ENCODE peak calls at places on chromosome 5, in six cellular contexts. One of them, this sample, is unnamed.

GRCh38 chr5:139396691-139397090 is 1.8 kb upstream of the PROB1 start:
- DNase-seq in anterior cingulate cortex: no peak
- DNase-seq in psoas muscle: peak
- DNase-seq in CD4-positive, CD25-positive, alpha-beta regulatory T cell: no peak
- DNase-seq in heart left ventricle: no peak
- DNase-seq in breast epithelium: no peak
- DNase-seq in this sample: no peak

GRCh38 chr5:171596391-171596878 is 177.0 kb downstream of the FGF18 start:
- DNase-seq in psoas muscle: peak
- DNase-seq in CD4-positive, CD25-positive, alpha-beta regulatory T cell: no peak
- DNase-seq in anterior cingulate cortex: no peak
- DNase-seq in heart left ventricle: peak
- DNase-seq in breast epithelium: no peak
- DNase-seq in this sample: peak

GRCh38 chr5:157842185-157842584 is 16.8 kb downstream of the CLINT1 start:
- DNase-seq in anterior cingulate cortex: no peak
- DNase-seq in psoas muscle: no peak
- DNase-seq in breast epithelium: no peak
- DNase-seq in CD4-positive, CD25-positive, alpha-beta regulatory T cell: no peak
- DNase-seq in heart left ventricle: no peak
- DNase-seq in this sample: no peak

GRCh38 chr5:90055831-90056328 is 353.7 kb downstream of the CETN3 start:
- DNase-seq in breast epithelium: no peak
- DNase-seq in psoas muscle: no peak
- DNase-seq in CD4-positive, CD25-positive, alpha-beta regulatory T cell: no peak
- DNase-seq in anterior cingulate cortex: no peak
- DNase-seq in heart left ventricle: no peak
- DNase-seq in this sample: peak

GRCh38 chr5:146731909-146732659 is 146.5 kb downstream of the PPP2R2B start:
- DNase-seq in heart left ventricle: no peak
- DNase-seq in psoas muscle: no peak
- DNase-seq in breast epithelium: no peak
- DNase-seq in anterior cingulate cortex: no peak
- DNase-seq in CD4-positive, CD25-positive, alpha-beta regulatory T cell: no peak
- DNase-seq in this sample: peak

GRCh38 chr5:33892419-33893151 is 795 bp upstream of the ADAMTS12 start:
- DNase-seq in psoas muscle: peak
- DNase-seq in CD4-positive, CD25-positive, alpha-beta regulatory T cell: no peak
- DNase-seq in breast epithelium: peak
- DNase-seq in anterior cingulate cortex: no peak
- DNase-seq in heart left ventricle: no peak
- DNase-seq in this sample: peak

GRCh38 chr5:77224672-77225355 is 14.3 kb downstream of the PDE8B start:
- DNase-seq in heart left ventricle: no peak
- DNase-seq in psoas muscle: no peak
- DNase-seq in CD4-positive, CD25-positive, alpha-beta regulatory T cell: no peak
- DNase-seq in breast epithelium: no peak
- DNase-seq in anterior cingulate cortex: no peak
- DNase-seq in this sample: peak

GRCh38 chr5:116502616-116503015 is 72.0 kb downstream of the SEMA6A start:
- DNase-seq in heart left ventricle: no peak
- DNase-seq in anterior cingulate cortex: no peak
- DNase-seq in CD4-positive, CD25-positive, alpha-beta regulatory T cell: no peak
- DNase-seq in psoas muscle: no peak
- DNase-seq in breast epithelium: no peak
- DNase-seq in this sample: no peak

GRCh38 chr5:176773408-176774035 is 36.8 kb upstream of the UNC5A start:
- DNase-seq in psoas muscle: no peak
- DNase-seq in heart left ventricle: no peak
- DNase-seq in anterior cingulate cortex: no peak
- DNase-seq in CD4-positive, CD25-positive, alpha-beta regulatory T cell: no peak
- DNase-seq in breast epithelium: no peak
- DNase-seq in this sample: no peak

GRCh38 chr5:158080112-158080511 is 221.2 kb upstream of the CLINT1 start:
- DNase-seq in breast epithelium: no peak
- DNase-seq in psoas muscle: no peak
- DNase-seq in anterior cingulate cortex: no peak
- DNase-seq in heart left ventricle: no peak
- DNase-seq in CD4-positive, CD25-positive, alpha-beta regulatory T cell: no peak
- DNase-seq in this sample: no peak

GRCh38 chr5:56350595-56351170 is 117.6 kb upstream of the ANKRD55 start:
- DNase-seq in CD4-positive, CD25-positive, alpha-beta regulatory T cell: no peak
- DNase-seq in anterior cingulate cortex: no peak
- DNase-seq in heart left ventricle: peak
- DNase-seq in breast epithelium: peak
- DNase-seq in psoas muscle: peak
- DNase-seq in this sample: peak

GRCh38 chr5:132586063-132586462 is 29.3 kb downstream of the RAD50 start:
- DNase-seq in breast epithelium: no peak
- DNase-seq in heart left ventricle: no peak
- DNase-seq in CD4-positive, CD25-positive, alpha-beta regulatory T cell: no peak
- DNase-seq in anterior cingulate cortex: no peak
- DNase-seq in psoas muscle: no peak
- DNase-seq in this sample: no peak

GRCh38 chr5:147483961-147484707 is 25.7 kb downstream of the DPYSL3 start:
- DNase-seq in CD4-positive, CD25-positive, alpha-beta regulatory T cell: no peak
- DNase-seq in psoas muscle: peak
- DNase-seq in breast epithelium: peak
- DNase-seq in heart left ventricle: peak
- DNase-seq in anterior cingulate cortex: no peak
- DNase-seq in this sample: peak

GRCh38 chr5:181248277-181248676 is 4.6 kb upstream of the RACK1 start:
- DNase-seq in breast epithelium: no peak
- DNase-seq in heart left ventricle: no peak
- DNase-seq in psoas muscle: no peak
- DNase-seq in CD4-positive, CD25-positive, alpha-beta regulatory T cell: no peak
- DNase-seq in anterior cingulate cortex: no peak
- DNase-seq in this sample: no peak

GRCh38 chr5:75928992-75929391 is 154.2 kb upstream of the SV2C start:
- DNase-seq in CD4-positive, CD25-positive, alpha-beta regulatory T cell: no peak
- DNase-seq in breast epithelium: no peak
- DNase-seq in anterior cingulate cortex: no peak
- DNase-seq in psoas muscle: no peak
- DNase-seq in heart left ventricle: no peak
- DNase-seq in this sample: no peak

GRCh38 chr5:93755716-93756115 is 14.3 kb upstream of the POU5F2 start:
- DNase-seq in CD4-positive, CD25-positive, alpha-beta regulatory T cell: no peak
- DNase-seq in anterior cingulate cortex: no peak
- DNase-seq in breast epithelium: no peak
- DNase-seq in psoas muscle: no peak
- DNase-seq in heart left ventricle: no peak
- DNase-seq in this sample: no peak

GRCh38 chr5:36602711-36603321 is 3.6 kb upstream of the SLC1A3 start:
- DNase-seq in CD4-positive, CD25-positive, alpha-beta regulatory T cell: no peak
- DNase-seq in heart left ventricle: peak
- DNase-seq in anterior cingulate cortex: no peak
- DNase-seq in psoas muscle: no peak
- DNase-seq in breast epithelium: no peak
- DNase-seq in this sample: no peak

GRCh38 chr5:60887096-60887495 is 43.0 kb upstream of the ELOVL7 start:
- DNase-seq in anterior cingulate cortex: no peak
- DNase-seq in heart left ventricle: no peak
- DNase-seq in breast epithelium: no peak
- DNase-seq in psoas muscle: no peak
- DNase-seq in CD4-positive, CD25-positive, alpha-beta regulatory T cell: no peak
- DNase-seq in this sample: no peak

GRCh38 chr5:6583049-6583880 is 49.6 kb downstream of the NSUN2 start:
- DNase-seq in CD4-positive, CD25-positive, alpha-beta regulatory T cell: no peak
- DNase-seq in heart left ventricle: peak
- DNase-seq in psoas muscle: peak
- DNase-seq in anterior cingulate cortex: no peak
- DNase-seq in breast epithelium: no peak
- DNase-seq in this sample: peak

GRCh38 chr5:82298668-82299067 is 20.5 kb upstream of the RPS23 start:
- DNase-seq in heart left ventricle: no peak
- DNase-seq in CD4-positive, CD25-positive, alpha-beta regulatory T cell: no peak
- DNase-seq in psoas muscle: no peak
- DNase-seq in breast epithelium: no peak
- DNase-seq in anterior cingulate cortex: no peak
- DNase-seq in this sample: no peak

GRCh38 chr5:178940569-178941360 is at the start of gene ZNF454:
- DNase-seq in anterior cingulate cortex: peak
- DNase-seq in CD4-positive, CD25-positive, alpha-beta regulatory T cell: no peak
- DNase-seq in heart left ventricle: peak
- DNase-seq in psoas muscle: peak
- DNase-seq in breast epithelium: peak
- DNase-seq in this sample: peak

GRCh38 chr5:137752873-137753226 is 1.3 kb downstream of the HNRNPA0 start:
- DNase-seq in heart left ventricle: peak
- DNase-seq in breast epithelium: no peak
- DNase-seq in psoas muscle: no peak
- DNase-seq in anterior cingulate cortex: no peak
- DNase-seq in CD4-positive, CD25-positive, alpha-beta regulatory T cell: no peak
- DNase-seq in this sample: no peak

GRCh38 chr5:81898403-81898802 is 73.4 kb upstream of the ATG10 start:
- DNase-seq in CD4-positive, CD25-positive, alpha-beta regulatory T cell: no peak
- DNase-seq in psoas muscle: no peak
- DNase-seq in breast epithelium: no peak
- DNase-seq in anterior cingulate cortex: no peak
- DNase-seq in heart left ventricle: no peak
- DNase-seq in this sample: no peak

GRCh38 chr5:87114631-87115030 is 153.1 kb upstream of the RASA1 start:
- DNase-seq in breast epithelium: peak
- DNase-seq in anterior cingulate cortex: no peak
- DNase-seq in psoas muscle: no peak
- DNase-seq in heart left ventricle: no peak
- DNase-seq in CD4-positive, CD25-positive, alpha-beta regulatory T cell: no peak
- DNase-seq in this sample: no peak

GRCh38 chr5:80597500-80597899 is 27.4 kb upstream of the ANKRD34B start:
- DNase-seq in heart left ventricle: no peak
- DNase-seq in anterior cingulate cortex: no peak
- DNase-seq in CD4-positive, CD25-positive, alpha-beta regulatory T cell: no peak
- DNase-seq in breast epithelium: no peak
- DNase-seq in psoas muscle: no peak
- DNase-seq in this sample: no peak

GRCh38 chr5:78527054-78527884 is 121.3 kb downstream of the LHFPL2 start:
- DNase-seq in heart left ventricle: peak
- DNase-seq in psoas muscle: no peak
- DNase-seq in CD4-positive, CD25-positive, alpha-beta regulatory T cell: no peak
- DNase-seq in anterior cingulate cortex: no peak
- DNase-seq in breast epithelium: peak
- DNase-seq in this sample: peak

GRCh38 chr5:54756796-54757402 is 228.5 kb downstream of the ESM1 start:
- DNase-seq in heart left ventricle: no peak
- DNase-seq in CD4-positive, CD25-positive, alpha-beta regulatory T cell: no peak
- DNase-seq in psoas muscle: no peak
- DNase-seq in breast epithelium: no peak
- DNase-seq in anterior cingulate cortex: no peak
- DNase-seq in this sample: peak

GRCh38 chr5:133824661-133825254 is 143.7 kb downstream of the C5orf15 start:
- DNase-seq in anterior cingulate cortex: no peak
- DNase-seq in breast epithelium: no peak
- DNase-seq in heart left ventricle: no peak
- DNase-seq in psoas muscle: no peak
- DNase-seq in CD4-positive, CD25-positive, alpha-beta regulatory T cell: no peak
- DNase-seq in this sample: no peak

GRCh38 chr5:145975361-145976066 is 39.1 kb downstream of the SH3RF2 start:
- DNase-seq in heart left ventricle: no peak
- DNase-seq in CD4-positive, CD25-positive, alpha-beta regulatory T cell: no peak
- DNase-seq in anterior cingulate cortex: no peak
- DNase-seq in psoas muscle: peak
- DNase-seq in breast epithelium: no peak
- DNase-seq in this sample: peak

GRCh38 chr5:132070460-132071337 is 2.9 kb upstream of the CSF2 start:
- DNase-seq in CD4-positive, CD25-positive, alpha-beta regulatory T cell: no peak
- DNase-seq in psoas muscle: peak
- DNase-seq in anterior cingulate cortex: no peak
- DNase-seq in breast epithelium: no peak
- DNase-seq in heart left ventricle: no peak
- DNase-seq in this sample: no peak

GRCh38 chr5:172887735-172888134 is 53.7 kb downstream of the ERGIC1 start:
- DNase-seq in heart left ventricle: peak
- DNase-seq in CD4-positive, CD25-positive, alpha-beta regulatory T cell: no peak
- DNase-seq in breast epithelium: no peak
- DNase-seq in anterior cingulate cortex: no peak
- DNase-seq in psoas muscle: peak
- DNase-seq in this sample: peak

GRCh38 chr5:55557123-55557522 is 22.4 kb upstream of the PLPP1 start:
- DNase-seq in psoas muscle: no peak
- DNase-seq in heart left ventricle: no peak
- DNase-seq in anterior cingulate cortex: no peak
- DNase-seq in breast epithelium: no peak
- DNase-seq in CD4-positive, CD25-positive, alpha-beta regulatory T cell: no peak
- DNase-seq in this sample: no peak

GRCh38 chr5:170746081-170746951 is 37.2 kb upstream of the GABRP start:
- DNase-seq in psoas muscle: no peak
- DNase-seq in anterior cingulate cortex: no peak
- DNase-seq in breast epithelium: no peak
- DNase-seq in heart left ventricle: no peak
- DNase-seq in CD4-positive, CD25-positive, alpha-beta regulatory T cell: no peak
- DNase-seq in this sample: no peak

GRCh38 chr5:173047838-173048105 is 8.4 kb upstream of the CREBRF start:
- DNase-seq in breast epithelium: no peak
- DNase-seq in heart left ventricle: peak
- DNase-seq in CD4-positive, CD25-positive, alpha-beta regulatory T cell: no peak
- DNase-seq in anterior cingulate cortex: no peak
- DNase-seq in psoas muscle: no peak
- DNase-seq in this sample: no peak

GRCh38 chr5:139378101-139378825 is 4.8 kb downstream of the SLC23A1 start:
- DNase-seq in psoas muscle: no peak
- DNase-seq in heart left ventricle: no peak
- DNase-seq in breast epithelium: no peak
- DNase-seq in CD4-positive, CD25-positive, alpha-beta regulatory T cell: no peak
- DNase-seq in anterior cingulate cortex: no peak
- DNase-seq in this sample: no peak

This sample was measured in adipocyte.